ENCODE peak calls at places on chromosomes 13 and 19, in eight cellular contexts. One of them, this sample, is unnamed.
A peak's percentile ranks its signal among the peaks of the same experiment; 100 is the strongest.

GRCh38 chr19:50723069-50723468 is at the start of gene CLEC11A:
- DNase-seq in NCI-H774: no peak
- DNase-seq in NT2/D1: no peak
- DNase-seq in activated CD4-positive, alpha-beta T cell treated with anti-CD3 and anti-CD28 coated beads, Interleukin-2, amount 10 ng/mL, durations not matched to agents 7 days and 5 days: no peak
- DNase-seq in keratinocyte: no peak
- DNase-seq in DMS53: no peak
- DNase-seq in NCI-H1105 treated with DMSO at 0.1 percent for 48 hours: no peak
- DNase-seq in cardiac fibroblast: peak; percentile 84
- DNase-seq in this sample: peak; percentile 95

GRCh38 chr19:40298026-40298425 is 12.9 kb upstream of the AKT2 start:
- DNase-seq in activated CD4-positive, alpha-beta T cell treated with anti-CD3 and anti-CD28 coated beads, Interleukin-2, amount 10 ng/mL, durations not matched to agents 7 days and 5 days: no peak
- DNase-seq in NCI-H1105 treated with DMSO at 0.1 percent for 48 hours: no peak
- DNase-seq in keratinocyte: no peak
- DNase-seq in cardiac fibroblast: no peak
- DNase-seq in NT2/D1: no peak
- DNase-seq in NCI-H774: no peak
- DNase-seq in DMS53: no peak
- DNase-seq in this sample: no peak

GRCh38 chr19:18230941-18231734 is 4.9 kb upstream of the PDE4C start:
- DNase-seq in keratinocyte: no peak
- DNase-seq in cardiac fibroblast: no peak
- DNase-seq in DMS53: no peak
- DNase-seq in NCI-H1105 treated with DMSO at 0.1 percent for 48 hours: no peak
- DNase-seq in NT2/D1: no peak
- DNase-seq in NCI-H774: no peak
- DNase-seq in activated CD4-positive, alpha-beta T cell treated with anti-CD3 and anti-CD28 coated beads, Interleukin-2, amount 10 ng/mL, durations not matched to agents 7 days and 5 days: no peak
- DNase-seq in this sample: peak; percentile 15

GRCh38 chr19:4396949-4397783 is 3.2 kb downstream of the SH3GL1 start:
- DNase-seq in activated CD4-positive, alpha-beta T cell treated with anti-CD3 and anti-CD28 coated beads, Interleukin-2, amount 10 ng/mL, durations not matched to agents 7 days and 5 days: no peak
- DNase-seq in NT2/D1: no peak
- DNase-seq in keratinocyte: no peak
- DNase-seq in cardiac fibroblast: no peak
- DNase-seq in DMS53: no peak
- DNase-seq in NCI-H774: no peak
- DNase-seq in NCI-H1105 treated with DMSO at 0.1 percent for 48 hours: no peak
- DNase-seq in this sample: no peak

GRCh38 chr13:103066079-103066880 is at the start of gene SLC10A2:
- DNase-seq in keratinocyte: no peak
- DNase-seq in DMS53: no peak
- DNase-seq in activated CD4-positive, alpha-beta T cell treated with anti-CD3 and anti-CD28 coated beads, Interleukin-2, amount 10 ng/mL, durations not matched to agents 7 days and 5 days: no peak
- DNase-seq in NCI-H774: no peak
- DNase-seq in NT2/D1: no peak
- DNase-seq in NCI-H1105 treated with DMSO at 0.1 percent for 48 hours: no peak
- DNase-seq in cardiac fibroblast: no peak
- DNase-seq in this sample: no peak

GRCh38 chr13:76885203-76886004 is 801 bp downstream of the KCTD12 start:
- DNase-seq in DMS53: peak; percentile 73
- DNase-seq in cardiac fibroblast: peak; percentile 83
- DNase-seq in NT2/D1: peak; percentile 44
- DNase-seq in activated CD4-positive, alpha-beta T cell treated with anti-CD3 and anti-CD28 coated beads, Interleukin-2, amount 10 ng/mL, durations not matched to agents 7 days and 5 days: peak; percentile 51
- DNase-seq in NCI-H1105 treated with DMSO at 0.1 percent for 48 hours: peak; percentile 19
- DNase-seq in keratinocyte: no peak
- DNase-seq in NCI-H774: peak; percentile 9
- DNase-seq in this sample: peak; percentile 45

GRCh38 chr13:85665286-85665685 is 133.9 kb downstream of the SLITRK6 start:
- DNase-seq in cardiac fibroblast: no peak
- DNase-seq in keratinocyte: no peak
- DNase-seq in NCI-H774: no peak
- DNase-seq in NCI-H1105 treated with DMSO at 0.1 percent for 48 hours: peak; percentile 41
- DNase-seq in DMS53: peak; percentile 48
- DNase-seq in activated CD4-positive, alpha-beta T cell treated with anti-CD3 and anti-CD28 coated beads, Interleukin-2, amount 10 ng/mL, durations not matched to agents 7 days and 5 days: no peak
- DNase-seq in NT2/D1: no peak
- DNase-seq in this sample: no peak

GRCh38 chr19:54448037-54448773 is 794 bp upstream of the LENG8 start:
- DNase-seq in keratinocyte: no peak
- DNase-seq in activated CD4-positive, alpha-beta T cell treated with anti-CD3 and anti-CD28 coated beads, Interleukin-2, amount 10 ng/mL, durations not matched to agents 7 days and 5 days: peak; percentile 34
- DNase-seq in cardiac fibroblast: peak; percentile 74
- DNase-seq in NCI-H1105 treated with DMSO at 0.1 percent for 48 hours: no peak
- DNase-seq in NCI-H774: no peak
- DNase-seq in NT2/D1: no peak
- DNase-seq in DMS53: peak; percentile 79
- DNase-seq in this sample: peak; percentile 37

GRCh38 chr13:33207616-33207964 is 78.0 kb downstream of the STARD13 start:
- DNase-seq in NCI-H1105 treated with DMSO at 0.1 percent for 48 hours: no peak
- DNase-seq in NCI-H774: no peak
- DNase-seq in keratinocyte: no peak
- DNase-seq in cardiac fibroblast: peak; percentile 90
- DNase-seq in DMS53: peak; percentile 22
- DNase-seq in NT2/D1: no peak
- DNase-seq in activated CD4-positive, alpha-beta T cell treated with anti-CD3 and anti-CD28 coated beads, Interleukin-2, amount 10 ng/mL, durations not matched to agents 7 days and 5 days: no peak
- DNase-seq in this sample: no peak

GRCh38 chr13:45456196-45456972 is 8.4 kb upstream of the COG3 start:
- DNase-seq in keratinocyte: no peak
- DNase-seq in NT2/D1: no peak
- DNase-seq in activated CD4-positive, alpha-beta T cell treated with anti-CD3 and anti-CD28 coated beads, Interleukin-2, amount 10 ng/mL, durations not matched to agents 7 days and 5 days: no peak
- DNase-seq in NCI-H1105 treated with DMSO at 0.1 percent for 48 hours: no peak
- DNase-seq in cardiac fibroblast: peak; percentile 34
- DNase-seq in NCI-H774: no peak
- DNase-seq in DMS53: no peak
- DNase-seq in this sample: no peak

GRCh38 chr19:45164577-45165335 is 4.0 kb upstream of the NKPD1 start:
- DNase-seq in NCI-H774: no peak
- DNase-seq in keratinocyte: peak; percentile 86
- DNase-seq in DMS53: peak; percentile 87
- DNase-seq in NCI-H1105 treated with DMSO at 0.1 percent for 48 hours: no peak
- DNase-seq in NT2/D1: no peak
- DNase-seq in activated CD4-positive, alpha-beta T cell treated with anti-CD3 and anti-CD28 coated beads, Interleukin-2, amount 10 ng/mL, durations not matched to agents 7 days and 5 days: peak; percentile 46
- DNase-seq in cardiac fibroblast: peak; percentile 85
- DNase-seq in this sample: peak; percentile 84

GRCh38 chr13:50124536-50125305 is 109.5 kb downstream of the KCNRG start:
- DNase-seq in NCI-H774: no peak
- DNase-seq in activated CD4-positive, alpha-beta T cell treated with anti-CD3 and anti-CD28 coated beads, Interleukin-2, amount 10 ng/mL, durations not matched to agents 7 days and 5 days: peak; percentile 95
- DNase-seq in NT2/D1: no peak
- DNase-seq in cardiac fibroblast: peak; percentile 98
- DNase-seq in DMS53: peak; percentile 86
- DNase-seq in keratinocyte: no peak
- DNase-seq in NCI-H1105 treated with DMSO at 0.1 percent for 48 hours: no peak
- DNase-seq in this sample: no peak

GRCh38 chr13:39110518-39111097 is 72.4 kb downstream of the NHLRC3 start:
- DNase-seq in NCI-H774: no peak
- DNase-seq in keratinocyte: no peak
- DNase-seq in NCI-H1105 treated with DMSO at 0.1 percent for 48 hours: no peak
- DNase-seq in NT2/D1: no peak
- DNase-seq in activated CD4-positive, alpha-beta T cell treated with anti-CD3 and anti-CD28 coated beads, Interleukin-2, amount 10 ng/mL, durations not matched to agents 7 days and 5 days: no peak
- DNase-seq in cardiac fibroblast: no peak
- DNase-seq in DMS53: no peak
- DNase-seq in this sample: no peak

GRCh38 chr13:87954116-87954515 is 282.9 kb downstream of the SLITRK5 start:
- DNase-seq in NT2/D1: no peak
- DNase-seq in NCI-H1105 treated with DMSO at 0.1 percent for 48 hours: no peak
- DNase-seq in cardiac fibroblast: peak; percentile 3
- DNase-seq in NCI-H774: no peak
- DNase-seq in DMS53: no peak
- DNase-seq in activated CD4-positive, alpha-beta T cell treated with anti-CD3 and anti-CD28 coated beads, Interleukin-2, amount 10 ng/mL, durations not matched to agents 7 days and 5 days: no peak
- DNase-seq in keratinocyte: no peak
- DNase-seq in this sample: no peak

GRCh38 chr13:40139896-40140520 is 484.5 kb downstream of the COG6 start:
- DNase-seq in NCI-H774: no peak
- DNase-seq in keratinocyte: no peak
- DNase-seq in NT2/D1: no peak
- DNase-seq in cardiac fibroblast: peak; percentile 50
- DNase-seq in activated CD4-positive, alpha-beta T cell treated with anti-CD3 and anti-CD28 coated beads, Interleukin-2, amount 10 ng/mL, durations not matched to agents 7 days and 5 days: no peak
- DNase-seq in NCI-H1105 treated with DMSO at 0.1 percent for 48 hours: no peak
- DNase-seq in DMS53: no peak
- DNase-seq in this sample: no peak

GRCh38 chr19:13054605-13055212 is 47.9 kb downstream of the LYL1 start:
- DNase-seq in activated CD4-positive, alpha-beta T cell treated with anti-CD3 and anti-CD28 coated beads, Interleukin-2, amount 10 ng/mL, durations not matched to agents 7 days and 5 days: no peak
- DNase-seq in NT2/D1: no peak
- DNase-seq in NCI-H774: no peak
- DNase-seq in DMS53: no peak
- DNase-seq in keratinocyte: no peak
- DNase-seq in NCI-H1105 treated with DMSO at 0.1 percent for 48 hours: no peak
- DNase-seq in cardiac fibroblast: no peak
- DNase-seq in this sample: no peak

GRCh38 chr13:27106144-27106543 is 65.5 kb downstream of the USP12 start:
- DNase-seq in NCI-H1105 treated with DMSO at 0.1 percent for 48 hours: no peak
- DNase-seq in NCI-H774: no peak
- DNase-seq in cardiac fibroblast: no peak
- DNase-seq in NT2/D1: no peak
- DNase-seq in keratinocyte: no peak
- DNase-seq in activated CD4-positive, alpha-beta T cell treated with anti-CD3 and anti-CD28 coated beads, Interleukin-2, amount 10 ng/mL, durations not matched to agents 7 days and 5 days: no peak
- DNase-seq in DMS53: no peak
- DNase-seq in this sample: no peak

GRCh38 chr13:111202745-111203144 is 87.6 kb downstream of the ARHGEF7 start:
- DNase-seq in cardiac fibroblast: peak; percentile 98
- DNase-seq in keratinocyte: no peak
- DNase-seq in DMS53: peak; percentile 51
- DNase-seq in NCI-H774: peak; percentile 34
- DNase-seq in activated CD4-positive, alpha-beta T cell treated with anti-CD3 and anti-CD28 coated beads, Interleukin-2, amount 10 ng/mL, durations not matched to agents 7 days and 5 days: no peak
- DNase-seq in NT2/D1: no peak
- DNase-seq in NCI-H1105 treated with DMSO at 0.1 percent for 48 hours: no peak
- DNase-seq in this sample: no peak

GRCh38 chr19:31340059-31341025 is 8.9 kb downstream of the TSHZ3 start:
- DNase-seq in NCI-H774: no peak
- DNase-seq in NT2/D1: no peak
- DNase-seq in keratinocyte: no peak
- DNase-seq in DMS53: no peak
- DNase-seq in activated CD4-positive, alpha-beta T cell treated with anti-CD3 and anti-CD28 coated beads, Interleukin-2, amount 10 ng/mL, durations not matched to agents 7 days and 5 days: peak; percentile 26
- DNase-seq in cardiac fibroblast: peak; percentile 56
- DNase-seq in NCI-H1105 treated with DMSO at 0.1 percent for 48 hours: peak; percentile 96
- DNase-seq in this sample: peak; percentile 52

GRCh38 chr13:90420683-90421082 is 926.8 kb upstream of the MIR17HG start:
- DNase-seq in keratinocyte: no peak
- DNase-seq in DMS53: peak; percentile 5
- DNase-seq in NCI-H774: no peak
- DNase-seq in cardiac fibroblast: peak; percentile 16
- DNase-seq in NCI-H1105 treated with DMSO at 0.1 percent for 48 hours: no peak
- DNase-seq in NT2/D1: no peak
- DNase-seq in activated CD4-positive, alpha-beta T cell treated with anti-CD3 and anti-CD28 coated beads, Interleukin-2, amount 10 ng/mL, durations not matched to agents 7 days and 5 days: no peak
- DNase-seq in this sample: no peak

GRCh38 chr13:51152713-51153112 is 41.6 kb upstream of the C13orf42 start:
- DNase-seq in NCI-H1105 treated with DMSO at 0.1 percent for 48 hours: no peak
- DNase-seq in NT2/D1: no peak
- DNase-seq in keratinocyte: no peak
- DNase-seq in NCI-H774: no peak
- DNase-seq in DMS53: no peak
- DNase-seq in activated CD4-positive, alpha-beta T cell treated with anti-CD3 and anti-CD28 coated beads, Interleukin-2, amount 10 ng/mL, durations not matched to agents 7 days and 5 days: no peak
- DNase-seq in cardiac fibroblast: no peak
- DNase-seq in this sample: no peak

GRCh38 chr13:28503182-28503980 is 8.5 kb upstream of the FLT1 start:
- DNase-seq in NCI-H1105 treated with DMSO at 0.1 percent for 48 hours: no peak
- DNase-seq in NT2/D1: peak; percentile 28
- DNase-seq in cardiac fibroblast: no peak
- DNase-seq in DMS53: no peak
- DNase-seq in keratinocyte: no peak
- DNase-seq in activated CD4-positive, alpha-beta T cell treated with anti-CD3 and anti-CD28 coated beads, Interleukin-2, amount 10 ng/mL, durations not matched to agents 7 days and 5 days: no peak
- DNase-seq in NCI-H774: no peak
- DNase-seq in this sample: no peak

GRCh38 chr13:20336761-20337160 is 104.6 kb upstream of the GJB6 start:
- DNase-seq in NCI-H1105 treated with DMSO at 0.1 percent for 48 hours: no peak
- DNase-seq in cardiac fibroblast: no peak
- DNase-seq in activated CD4-positive, alpha-beta T cell treated with anti-CD3 and anti-CD28 coated beads, Interleukin-2, amount 10 ng/mL, durations not matched to agents 7 days and 5 days: no peak
- DNase-seq in NT2/D1: no peak
- DNase-seq in keratinocyte: no peak
- DNase-seq in DMS53: no peak
- DNase-seq in NCI-H774: no peak
- DNase-seq in this sample: no peak

GRCh38 chr19:13803038-13803437 is 7.8 kb downstream of the ZSWIM4 start:
- DNase-seq in NT2/D1: no peak
- DNase-seq in activated CD4-positive, alpha-beta T cell treated with anti-CD3 and anti-CD28 coated beads, Interleukin-2, amount 10 ng/mL, durations not matched to agents 7 days and 5 days: no peak
- DNase-seq in keratinocyte: no peak
- DNase-seq in NCI-H774: no peak
- DNase-seq in DMS53: no peak
- DNase-seq in NCI-H1105 treated with DMSO at 0.1 percent for 48 hours: no peak
- DNase-seq in cardiac fibroblast: no peak
- DNase-seq in this sample: no peak

GRCh38 chr19:2887391-2887914 is 13.3 kb upstream of the ZNF57 start:
- DNase-seq in cardiac fibroblast: peak; percentile 82
- DNase-seq in DMS53: peak; percentile 79
- DNase-seq in NCI-H774: peak; percentile 66
- DNase-seq in NCI-H1105 treated with DMSO at 0.1 percent for 48 hours: peak; percentile 83
- DNase-seq in activated CD4-positive, alpha-beta T cell treated with anti-CD3 and anti-CD28 coated beads, Interleukin-2, amount 10 ng/mL, durations not matched to agents 7 days and 5 days: no peak
- DNase-seq in keratinocyte: no peak
- DNase-seq in NT2/D1: peak; percentile 49
- DNase-seq in this sample: peak; percentile 95

GRCh38 chr19:55482967-55483671 is 1.9 kb upstream of the NAT14 start:
- DNase-seq in NCI-H1105 treated with DMSO at 0.1 percent for 48 hours: no peak
- DNase-seq in keratinocyte: no peak
- DNase-seq in cardiac fibroblast: no peak
- DNase-seq in NT2/D1: no peak
- DNase-seq in activated CD4-positive, alpha-beta T cell treated with anti-CD3 and anti-CD28 coated beads, Interleukin-2, amount 10 ng/mL, durations not matched to agents 7 days and 5 days: no peak
- DNase-seq in NCI-H774: no peak
- DNase-seq in DMS53: no peak
- DNase-seq in this sample: no peak

GRCh38 chr13:36157475-36157874 is 26.3 kb upstream of the DCLK1 start:
- DNase-seq in NCI-H774: no peak
- DNase-seq in DMS53: peak; percentile 76
- DNase-seq in activated CD4-positive, alpha-beta T cell treated with anti-CD3 and anti-CD28 coated beads, Interleukin-2, amount 10 ng/mL, durations not matched to agents 7 days and 5 days: no peak
- DNase-seq in cardiac fibroblast: no peak
- DNase-seq in NCI-H1105 treated with DMSO at 0.1 percent for 48 hours: peak; percentile 1
- DNase-seq in NT2/D1: no peak
- DNase-seq in keratinocyte: no peak
- DNase-seq in this sample: no peak

GRCh38 chr13:40508112-40508511 is 158.3 kb downstream of the FOXO1 start:
- DNase-seq in activated CD4-positive, alpha-beta T cell treated with anti-CD3 and anti-CD28 coated beads, Interleukin-2, amount 10 ng/mL, durations not matched to agents 7 days and 5 days: no peak
- DNase-seq in cardiac fibroblast: peak; percentile 90
- DNase-seq in NCI-H1105 treated with DMSO at 0.1 percent for 48 hours: no peak
- DNase-seq in NT2/D1: no peak
- DNase-seq in keratinocyte: no peak
- DNase-seq in NCI-H774: no peak
- DNase-seq in DMS53: peak; percentile 5
- DNase-seq in this sample: no peak

GRCh38 chr19:30593358-30593757 is 221.2 kb downstream of the ZNF536 start:
- DNase-seq in NCI-H774: no peak
- DNase-seq in NT2/D1: no peak
- DNase-seq in DMS53: no peak
- DNase-seq in NCI-H1105 treated with DMSO at 0.1 percent for 48 hours: no peak
- DNase-seq in keratinocyte: no peak
- DNase-seq in cardiac fibroblast: no peak
- DNase-seq in activated CD4-positive, alpha-beta T cell treated with anti-CD3 and anti-CD28 coated beads, Interleukin-2, amount 10 ng/mL, durations not matched to agents 7 days and 5 days: no peak
- DNase-seq in this sample: no peak

GRCh38 chr13:101452519-101453485 is at the start of gene ITGBL1:
- DNase-seq in NCI-H1105 treated with DMSO at 0.1 percent for 48 hours: no peak
- DNase-seq in DMS53: no peak
- DNase-seq in NCI-H774: no peak
- DNase-seq in cardiac fibroblast: peak; percentile 7
- DNase-seq in NT2/D1: no peak
- DNase-seq in keratinocyte: no peak
- DNase-seq in activated CD4-positive, alpha-beta T cell treated with anti-CD3 and anti-CD28 coated beads, Interleukin-2, amount 10 ng/mL, durations not matched to agents 7 days and 5 days: no peak
- DNase-seq in this sample: no peak

GRCh38 chr13:99432637-99433542 is 68.4 kb upstream of the TM9SF2 start:
- DNase-seq in activated CD4-positive, alpha-beta T cell treated with anti-CD3 and anti-CD28 coated beads, Interleukin-2, amount 10 ng/mL, durations not matched to agents 7 days and 5 days: peak; percentile 70
- DNase-seq in cardiac fibroblast: peak; percentile 58
- DNase-seq in keratinocyte: no peak
- DNase-seq in NT2/D1: peak; percentile 70
- DNase-seq in NCI-H774: no peak
- DNase-seq in DMS53: no peak
- DNase-seq in NCI-H1105 treated with DMSO at 0.1 percent for 48 hours: no peak
- DNase-seq in this sample: peak; percentile 66

GRCh38 chr13:57634829-57635165 is 3.3 kb downstream of the PCDH17 start:
- DNase-seq in cardiac fibroblast: no peak
- DNase-seq in NCI-H1105 treated with DMSO at 0.1 percent for 48 hours: no peak
- DNase-seq in activated CD4-positive, alpha-beta T cell treated with anti-CD3 and anti-CD28 coated beads, Interleukin-2, amount 10 ng/mL, durations not matched to agents 7 days and 5 days: no peak
- DNase-seq in NCI-H774: no peak
- DNase-seq in keratinocyte: no peak
- DNase-seq in DMS53: no peak
- DNase-seq in NT2/D1: no peak
- DNase-seq in this sample: no peak

GRCh38 chr19:40442328-40443130 is 1.6 kb downstream of the SERTAD3 start:
- DNase-seq in NCI-H774: no peak
- DNase-seq in NCI-H1105 treated with DMSO at 0.1 percent for 48 hours: no peak
- DNase-seq in keratinocyte: no peak
- DNase-seq in cardiac fibroblast: no peak
- DNase-seq in activated CD4-positive, alpha-beta T cell treated with anti-CD3 and anti-CD28 coated beads, Interleukin-2, amount 10 ng/mL, durations not matched to agents 7 days and 5 days: no peak
- DNase-seq in NT2/D1: no peak
- DNase-seq in DMS53: no peak
- DNase-seq in this sample: no peak

GRCh38 chr19:369876-370275 is 25.3 kb upstream of the MIER2 start:
- DNase-seq in activated CD4-positive, alpha-beta T cell treated with anti-CD3 and anti-CD28 coated beads, Interleukin-2, amount 10 ng/mL, durations not matched to agents 7 days and 5 days: no peak
- DNase-seq in NT2/D1: no peak
- DNase-seq in NCI-H774: no peak
- DNase-seq in keratinocyte: no peak
- DNase-seq in NCI-H1105 treated with DMSO at 0.1 percent for 48 hours: no peak
- DNase-seq in DMS53: no peak
- DNase-seq in cardiac fibroblast: no peak
- DNase-seq in this sample: no peak